ENCODE peak calls at places on chromosomes 3 and 15, in nine cellular contexts. G is Peyer's patch, I is mammary epithelial cell, B is breast epithelium, F is GM23248, R is mucosa of descending colon, J is Karpas-422, T is esophagus squamous epithelium, K is uterus. L is an unnamed sample.
A peak's percentile ranks its signal among the peaks of the same experiment; 100 is the strongest.

GRCh38 chr3:13823186-13823585 is 56.7 kb downstream of the WNT7A start:
- DNase-seq in J (no peak), B (no peak), K (no peak), R (no peak), F (no peak), I (no peak), G (no peak), T (no peak), L (no peak)

GRCh38 chr3:171838218-171838720 is 4.9 kb upstream of the TMEM212 start:
- DNase-seq in F (peak; percentile 82), I (peak; percentile 23), R (no peak), J (no peak), K (peak; percentile 57), G (no peak), T (no peak), B (peak; percentile 57), L (no peak)

GRCh38 chr3:122728756-122729514 is 48.3 kb downstream of the PARP14 start:
- DNase-seq in G (no peak), F (no peak), T (no peak), B (no peak), K (no peak), I (no peak), R (no peak), J (no peak), L (no peak)

GRCh38 chr15:101114146-101114545 is 137.7 kb downstream of the CHSY1 start:
- DNase-seq in T (no peak), J (no peak), R (no peak), I (no peak), B (no peak), F (no peak), G (no peak), K (no peak), L (no peak)

GRCh38 chr3:126937533-126938432 is 45.1 kb upstream of the PLXNA1 start:
- DNase-seq in J (no peak), I (no peak), F (no peak), G (no peak), T (no peak), B (no peak), R (no peak), K (peak; percentile 36), L (no peak)

GRCh38 chr15:72857331-72858065 is 73.9 kb upstream of the ADPGK start:
- DNase-seq in T (no peak), K (no peak), J (no peak), G (no peak), B (no peak), F (no peak), R (no peak), I (no peak), L (no peak)

GRCh38 chr15:78103406-78104118 is 11.2 kb downstream of the SH2D7 start:
- DNase-seq in J (no peak), R (no peak), G (peak; percentile 83), F (no peak), I (no peak), T (no peak), K (no peak), B (no peak), L (no peak)

GRCh38 chr3:185200639-185201038 is 47.8 kb upstream of the C3orf70 start:
- DNase-seq in K (no peak), F (peak; percentile 85), G (no peak), I (peak; percentile 95), R (no peak), J (no peak), B (no peak), T (no peak), L (no peak)

GRCh38 chr3:120445654-120446053 is 5.1 kb downstream of the FSTL1 start:
- DNase-seq in B (no peak), J (no peak), G (no peak), I (no peak), T (no peak), R (no peak), F (no peak), K (no peak), L (no peak)

GRCh38 chr15:89127054-89127702 is 38.9 kb downstream of the ABHD2 start:
- DNase-seq in I (peak; percentile 74), K (no peak), F (peak; percentile 46), J (no peak), G (no peak), T (no peak), R (no peak), B (no peak), L (no peak)

GRCh38 chr3:124761935-124762334 is 31.7 kb downstream of the UMPS start:
- DNase-seq in F (no peak), R (no peak), T (no peak), B (no peak), K (no peak), J (no peak), G (no peak), I (no peak), L (no peak)

GRCh38 chr3:17065315-17065714 is 180.6 kb downstream of the PLCL2 start:
- DNase-seq in R (no peak), G (no peak), K (no peak), I (no peak), J (no peak), T (no peak), B (no peak), F (no peak), L (no peak)

GRCh38 chr15:84142888-84143337 is 92.7 kb upstream of the GOLGA6L4 start:
- DNase-seq in B (peak; percentile 57), K (peak; percentile 69), J (peak; percentile 94), G (peak; percentile 86), F (peak; percentile 83), R (peak; percentile 53), T (no peak), I (peak; percentile 66), L (no peak)

GRCh38 chr3:153621988-153622387 is 460.0 kb downstream of the RAP2B start:
- DNase-seq in K (no peak), F (no peak), I (peak; percentile 17), T (no peak), G (no peak), B (no peak), R (no peak), J (no peak), L (no peak)

GRCh38 chr3:14645453-14645852 is 6.1 kb upstream of the CCDC174 start:
- DNase-seq in K (no peak), R (no peak), G (no peak), T (no peak), B (no peak), I (no peak), F (no peak), J (no peak), L (no peak)

GRCh38 chr3:40054568-40055222 is 245.3 kb downstream of the MYRIP start:
- DNase-seq in B (no peak), R (no peak), G (no peak), J (no peak), K (no peak), I (no peak), T (no peak), F (peak; percentile 75), L (no peak)

DNA sequence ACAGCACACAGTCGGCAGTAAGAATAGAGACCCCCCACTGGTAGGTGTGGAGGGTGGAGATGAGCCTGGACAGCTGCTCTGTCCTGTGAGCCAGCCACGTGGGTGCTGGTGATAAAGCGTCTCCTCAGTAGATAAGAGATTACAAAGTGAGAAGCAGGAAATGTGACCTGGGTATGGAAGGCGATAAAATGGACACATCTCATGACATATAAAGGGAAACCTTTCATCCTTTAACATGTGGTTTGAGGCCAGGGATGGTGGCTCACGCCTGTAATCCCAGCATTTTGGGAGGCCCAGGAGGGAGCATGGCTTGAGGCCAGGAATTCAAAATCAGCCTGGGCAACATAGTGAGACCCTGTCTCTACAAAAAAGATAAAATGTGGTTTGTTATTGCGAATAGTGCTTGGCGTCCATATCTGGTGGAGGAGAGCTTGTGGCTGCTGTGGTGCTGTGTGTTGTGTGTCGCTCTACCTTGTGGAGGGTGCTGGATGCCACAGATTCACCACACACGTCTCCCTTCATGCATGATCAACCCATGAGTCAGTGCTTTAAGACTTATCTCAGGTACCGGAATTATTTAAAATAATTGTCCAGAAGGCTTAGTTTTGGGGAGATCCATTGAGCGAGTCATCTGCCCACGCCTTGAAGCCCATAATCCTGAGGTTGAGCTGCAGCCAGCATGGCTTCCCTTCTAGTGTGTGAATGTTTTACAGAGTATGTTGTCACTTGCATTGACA is 157.0 kb downstream of the GABRG3 start:
- DNase-seq in I (no peak), B (no peak), T (no peak), F (no peak), K (no peak), J (no peak), G (no peak), R (no peak), L (no peak)
- H3K9me3 ChIP-seq in I (peaks cover 38% of the 10 kb centered on the region), B (peaks cover 11% of the 10 kb centered on the region), T (no peaks in the 10 kb centered on the region), F (no peaks in the 10 kb centered on the region), K (no peaks in the 10 kb centered on the region), J (peaks cover 53% of the 10 kb centered on the region), G (no peaks in the 10 kb centered on the region), R (peaks cover 53% of the 10 kb centered on the region), L (no peaks in the 10 kb centered on the region)

DNA sequence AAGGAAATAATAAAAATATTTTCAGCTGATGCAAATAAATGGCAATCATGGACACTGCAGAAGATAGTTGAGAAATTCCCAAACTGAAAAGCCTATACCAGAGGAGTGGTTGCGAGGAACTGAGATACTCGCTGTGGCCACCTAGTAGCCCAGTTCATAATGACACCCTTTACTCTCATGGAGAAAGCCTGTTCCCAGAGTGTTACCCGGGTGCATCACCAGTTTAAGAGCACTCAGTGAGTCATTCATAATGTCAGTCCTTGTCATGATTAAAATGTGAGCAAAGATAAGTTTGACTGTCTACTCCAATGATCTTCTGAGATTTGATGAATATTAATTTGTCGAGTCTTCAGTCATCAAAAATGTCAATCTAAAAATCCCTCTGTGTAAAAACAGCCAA is 138.4 kb upstream of the LRRC3B start:
- DNase-seq in I (no peak), J (no peak), T (no peak), F (no peak), R (no peak), G (no peak), K (no peak), B (no peak), L (no peak)
- H3K9me3 ChIP-seq in I (peaks cover 6% of the 10 kb centered on the region), J (no peaks in the 10 kb centered on the region), T (no peaks in the 10 kb centered on the region), F (no peaks in the 10 kb centered on the region), R (peaks cover 33% of the 10 kb centered on the region), G (no peaks in the 10 kb centered on the region), K (no peaks in the 10 kb centered on the region), B (no peaks in the 10 kb centered on the region), L (no peaks in the 10 kb centered on the region)

DNA sequence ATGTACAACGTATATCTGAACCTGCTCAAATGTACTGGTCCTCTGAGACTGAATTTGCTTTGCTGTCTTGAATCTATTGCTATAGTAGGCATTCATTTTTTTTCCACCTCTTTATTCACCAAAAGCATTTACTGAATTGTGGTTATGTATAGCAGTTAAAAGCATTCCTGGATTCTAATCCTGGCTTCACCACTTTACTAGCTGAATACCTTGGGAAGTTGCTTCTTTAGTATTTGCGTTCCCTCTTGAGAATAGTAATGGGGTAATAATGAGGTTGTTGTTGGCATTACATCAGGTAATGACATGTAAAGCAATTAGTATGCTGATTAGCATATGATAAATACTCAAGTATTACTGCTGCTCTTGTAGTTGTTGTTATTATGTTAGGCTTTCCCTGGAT is 29.1 kb downstream of the MEF2A start:
- DNase-seq in K (no peak), B (no peak), R (no peak), J (no peak), T (no peak), G (no peak), F (no peak), I (no peak), L (no peak)
- H3K9me3 ChIP-seq in K (no peaks in the 10 kb centered on the region), B (no peaks in the 10 kb centered on the region), R (peaks cover 4% of the 10 kb centered on the region), J (peaks cover 37% of the 10 kb centered on the region), T (no peaks in the 10 kb centered on the region), G (no peaks in the 10 kb centered on the region), F (no peaks in the 10 kb centered on the region), I (no peaks in the 10 kb centered on the region), L (no peaks in the 10 kb centered on the region)

DNA sequence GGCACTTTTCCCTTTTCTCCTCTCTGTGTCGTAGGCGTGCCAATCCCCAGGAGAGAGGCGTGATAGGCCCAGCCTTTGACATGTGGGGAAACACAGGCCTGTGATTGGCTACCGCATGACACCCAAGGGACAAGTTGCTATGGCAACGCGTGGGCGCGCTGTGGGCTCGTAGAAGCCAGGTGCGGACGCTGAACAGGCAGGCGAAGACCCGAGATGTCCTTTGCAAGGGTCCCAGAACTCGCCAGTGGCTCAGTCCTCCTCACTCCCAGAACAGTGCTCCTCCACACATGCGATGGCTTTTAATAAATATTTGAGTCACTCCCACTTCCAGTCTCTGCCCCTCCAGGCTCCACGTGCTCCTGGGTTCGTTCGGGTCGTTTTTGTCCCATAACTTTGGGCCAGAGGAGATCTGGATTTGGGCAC is 4.2 kb downstream of the SLC51B start:
- DNase-seq in K (peak; percentile 84), F (peak; percentile 93), B (peak; percentile 90), G (peak; percentile 96), T (peak; percentile 46), J (peak; percentile 98), I (peak; percentile 89), R (peak; percentile 86), L (peak; percentile 93)
- H3K9me3 ChIP-seq in K (no peaks in the 10 kb centered on the region), F (no peaks in the 10 kb centered on the region), B (no peaks in the 10 kb centered on the region), G (no peaks in the 10 kb centered on the region), T (no peaks in the 10 kb centered on the region), J (no peaks in the 10 kb centered on the region), I (no peaks in the 10 kb centered on the region), R (no peaks in the 10 kb centered on the region), L (no peaks in the 10 kb centered on the region)